ENCODE peak calls at places on chromosomes 3 and 15, in six cellular contexts. M, D, V, A, S and Y are unnamed samples.

GRCh38 chr3:66490214-66490613 is 10.6 kb downstream of the LRIG1 start:
- DNase-seq in M (no peak), D (no peak), V (peak), A (no peak), S (no peak), Y (no peak)

GRCh38 chr3:72951259-72951722 is 45.3 kb upstream of the PPP4R2 start:
- DNase-seq in M (no peak), D (no peak), V (no peak), A (no peak), S (no peak), Y (no peak)

GRCh38 chr3:4220050-4220449 is 83.1 kb upstream of the SETMAR start:
- DNase-seq in M (no peak), D (no peak), V (no peak), A (no peak), S (no peak), Y (no peak)

GRCh38 chr3:99823723-99824711 is 6.4 kb downstream of the CMSS1 start:
- DNase-seq in M (no peak), D (no peak), V (no peak), A (no peak), S (no peak), Y (no peak)

GRCh38 chr3:103712320-103713008 is 1277.6 kb downstream of the ZPLD1 start:
- DNase-seq in M (no peak), D (no peak), V (peak), A (no peak), S (no peak), Y (peak)

GRCh38 chr3:127454051-127454450 is 136.5 kb downstream of the TPRA1 start:
- DNase-seq in M (no peak), D (no peak), V (no peak), A (no peak), S (no peak), Y (no peak)

GRCh38 chr3:69665026-69665739 is 74.1 kb upstream of the MITF start:
- DNase-seq in M (peak), D (no peak), V (no peak), A (no peak), S (no peak), Y (peak)

GRCh38 chr3:97863025-97863424 is 41.2 kb downstream of the CRYBG3 start:
- DNase-seq in M (no peak), D (no peak), V (no peak), A (no peak), S (no peak), Y (no peak)

GRCh38 chr3:144187531-144188230 is 216.1 kb downstream of the DIPK2A start:
- DNase-seq in M (no peak), D (peak), V (peak), A (peak), S (no peak), Y (no peak)

GRCh38 chr15:76293361-76293760 is 17.9 kb downstream of the ETFA start:
- DNase-seq in M (no peak), D (no peak), V (no peak), A (no peak), S (no peak), Y (no peak)

GRCh38 chr3:48016336-48016973 is at the start of gene MAP4:
- DNase-seq in M (no peak), D (no peak), V (no peak), A (no peak), S (no peak), Y (peak)

GRCh38 chr3:131622726-131623125 is 120.0 kb upstream of the MRPL3 start:
- DNase-seq in M (no peak), D (no peak), V (no peak), A (no peak), S (no peak), Y (no peak)

GRCh38 chr3:16550305-16550675 is 36.8 kb upstream of the RFTN1 start:
- DNase-seq in M (peak), D (no peak), V (no peak), A (no peak), S (no peak), Y (no peak)

GRCh38 chr3:180594631-180595348 is 7.2 kb upstream of the TTC14 start:
- DNase-seq in M (no peak), D (peak), V (peak), A (peak), S (no peak), Y (no peak)

GRCh38 chr3:57729339-57730039 is 26.6 kb upstream of the SLMAP start:
- DNase-seq in M (no peak), D (no peak), V (no peak), A (peak), S (no peak), Y (no peak)

GRCh38 chr3:156382458-156383346 is 172.2 kb downstream of the SSR3 start:
- DNase-seq in M (peak), D (peak), V (peak), A (no peak), S (no peak), Y (peak)

GRCh38 chr3:49873623-49874022 is 3.9 kb upstream of the CAMKV start:
- DNase-seq in M (no peak), D (no peak), V (no peak), A (no peak), S (no peak), Y (no peak)

GRCh38 chr3:51389423-51390183 is 1.5 kb upstream of the RBM15B start:
- DNase-seq in M (peak), D (no peak), V (peak), A (no peak), S (peak), Y (peak)

GRCh38 chr15:40344631-40345120 is 3.9 kb upstream of the CCDC9B start:
- DNase-seq in M (peak), D (peak), V (peak), A (no peak), S (peak), Y (peak)

GRCh38 chr3:123618768-123619484 is 34.1 kb upstream of the HACD2 start:
- DNase-seq in M (peak), D (peak), V (no peak), A (peak), S (no peak), Y (no peak)

GRCh38 chr3:177979684-177980083 is 556.6 kb upstream of the KCNMB2 start:
- DNase-seq in M (no peak), D (no peak), V (no peak), A (no peak), S (no peak), Y (no peak)

GRCh38 chr15:59879506-59879905 is 124.6 kb upstream of the FOXB1 start:
- DNase-seq in M (no peak), D (peak), V (no peak), A (peak), S (no peak), Y (peak)

GRCh38 chr15:62453356-62453755 is 288.3 kb upstream of the C2CD4B start:
- DNase-seq in M (no peak), D (no peak), V (peak), A (no peak), S (no peak), Y (no peak)

GRCh38 chr3:194386066-194386465 is 13.0 kb downstream of the GP5 start:
- DNase-seq in M (no peak), D (no peak), V (no peak), A (no peak), S (no peak), Y (no peak)

GRCh38 chr15:88238618-88239430 is 17.7 kb downstream of the NTRK3 start:
- DNase-seq in M (peak), D (no peak), V (no peak), A (peak), S (no peak), Y (peak)

GRCh38 chr15:48963524-48964113 is at the start of gene SHC4:
- DNase-seq in M (peak), D (peak), V (peak), A (no peak), S (no peak), Y (peak)

GRCh38 chr15:41999290-42000285 is 21.3 kb downstream of the PLA2G4E start:
- DNase-seq in M (no peak), D (no peak), V (no peak), A (no peak), S (no peak), Y (no peak)

GRCh38 chr3:12046406-12046805 is 42.2 kb downstream of the SYN2 start:
- DNase-seq in M (no peak), D (peak), V (no peak), A (no peak), S (no peak), Y (no peak)

GRCh38 chr3:105359098-105359762 is 7.5 kb upstream of the ALCAM start:
- DNase-seq in M (no peak), D (peak), V (no peak), A (no peak), S (no peak), Y (peak)

GRCh38 chr15:76333720-76334437 is 2.7 kb upstream of the ISL2 start:
- DNase-seq in M (no peak), D (peak), V (no peak), A (no peak), S (no peak), Y (no peak)

GRCh38 chr3:123085293-123085949 is 18.6 kb downstream of the PDIA5 start:
- DNase-seq in M (no peak), D (no peak), V (no peak), A (no peak), S (no peak), Y (no peak)

GRCh38 chr15:64883997-64884511 is 27.6 kb upstream of the ANKDD1A start:
- DNase-seq in M (peak), D (peak), V (no peak), A (peak), S (peak), Y (peak)

GRCh38 chr3:170007031-170007663 is 30.6 kb upstream of the GPR160 start:
- DNase-seq in M (peak), D (peak), V (peak), A (peak), S (peak), Y (peak)

GRCh38 chr3:57746156-57747125 is 9.7 kb upstream of the SLMAP start:
- DNase-seq in M (no peak), D (no peak), V (no peak), A (no peak), S (no peak), Y (no peak)

GRCh38 chr15:40338921-40339620 is 1.7 kb downstream of the CCDC9B start:
- DNase-seq in M (peak), D (peak), V (no peak), A (peak), S (no peak), Y (peak)

GRCh38 chr3:4780545-4780957 is 198.7 kb upstream of the BHLHE40 start:
- DNase-seq in M (no peak), D (no peak), V (no peak), A (no peak), S (no peak), Y (no peak)

GRCh38 chr15:88493811-88494210 is 26.3 kb downstream of the MRPS11 start:
- DNase-seq in M (no peak), D (no peak), V (no peak), A (no peak), S (no peak), Y (no peak)

GRCh38 chr3:18086078-18086477 is 339.1 kb downstream of the SATB1 start:
- DNase-seq in M (no peak), D (no peak), V (no peak), A (no peak), S (no peak), Y (no peak)

GRCh38 chr15:89740137-89740536 is 10.9 kb downstream of the MESP1 start:
- DNase-seq in M (peak), D (peak), V (peak), A (no peak), S (peak), Y (peak)

GRCh38 chr15:31440754-31441298 is 114.2 kb downstream of the KLF13 start:
- DNase-seq in M (peak), D (peak), V (no peak), A (no peak), S (peak), Y (no peak)
- H3K4me3 ChIP-seq in M (peak), D (peak), V (no peak), A (peak), S (peak), Y (peak)

GRCh38 chr3:71454513-71455423 is 128.8 kb downstream of the FOXP1 start:
- DNase-seq in M (no peak), D (no peak), V (no peak), A (no peak), S (no peak), Y (no peak)
- H3K4me3 ChIP-seq in M (no peak), D (no peak), V (no peak), A (no peak), S (peak), Y (no peak)

GRCh38 chr3:157500232-157500631 is 3.0 kb downstream of the VEPH1 start:
- DNase-seq in M (no peak), D (no peak), V (no peak), A (no peak), S (no peak), Y (no peak)

GRCh38 chr3:157498374-157498773 is 4.8 kb downstream of the VEPH1 start:
- DNase-seq in M (no peak), D (no peak), V (no peak), A (no peak), S (no peak), Y (no peak)

GRCh38 chr3:157501863-157502262 is 1.4 kb downstream of the VEPH1 start:
- DNase-seq in M (no peak), D (no peak), V (no peak), A (no peak), S (no peak), Y (no peak)

GRCh38 chr3:157495846-157496245 is 7.4 kb downstream of the VEPH1 start:
- DNase-seq in M (no peak), D (no peak), V (no peak), A (no peak), S (no peak), Y (no peak)

DNA sequence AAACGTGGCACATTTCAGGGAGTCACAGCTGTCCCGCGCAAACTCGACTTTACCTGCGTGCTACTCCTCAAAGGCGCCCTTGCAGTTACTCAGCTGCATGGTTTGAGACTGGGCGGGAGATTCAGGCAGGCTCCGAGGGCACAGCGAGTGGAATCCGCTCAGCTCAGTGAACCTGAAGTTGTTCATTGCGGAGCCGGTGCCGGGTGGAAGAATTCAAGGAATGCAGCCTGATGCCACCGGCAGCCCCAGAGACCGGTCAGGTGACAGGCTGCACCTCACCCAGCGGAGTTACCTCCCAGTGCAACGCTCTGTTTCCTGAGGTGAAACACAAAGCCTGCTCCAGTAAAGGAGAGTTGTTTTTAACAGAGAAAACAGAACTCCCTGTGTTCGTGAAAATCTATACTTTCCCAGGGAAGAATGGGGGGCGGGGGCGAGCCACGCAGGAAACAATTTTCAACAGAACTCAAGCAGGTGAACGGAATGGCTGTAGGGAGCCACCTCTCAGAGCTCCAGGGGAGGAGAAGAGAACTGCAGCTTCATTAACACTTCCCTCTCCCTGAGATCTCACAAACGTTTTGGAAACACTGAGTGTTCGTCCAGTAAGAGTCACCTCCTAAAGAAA is 3.8 kb downstream of the VEPH1 start:
- DNase-seq in M (peak), D (no peak), V (peak), A (no peak), S (no peak), Y (peak)
- H3K4me3 ChIP-seq in M (no peak), D (peak), V (peak), A (peak), S (no peak), Y (peak)

GRCh38 chr3:191362524-191363090 is 32.3 kb upstream of the UTS2B start:
- DNase-seq in M (no peak), D (no peak), V (no peak), A (no peak), S (no peak), Y (no peak)
- H3K4me3 ChIP-seq in M (no peak), D (no peak), V (no peak), A (no peak), S (no peak), Y (no peak)

DNA sequence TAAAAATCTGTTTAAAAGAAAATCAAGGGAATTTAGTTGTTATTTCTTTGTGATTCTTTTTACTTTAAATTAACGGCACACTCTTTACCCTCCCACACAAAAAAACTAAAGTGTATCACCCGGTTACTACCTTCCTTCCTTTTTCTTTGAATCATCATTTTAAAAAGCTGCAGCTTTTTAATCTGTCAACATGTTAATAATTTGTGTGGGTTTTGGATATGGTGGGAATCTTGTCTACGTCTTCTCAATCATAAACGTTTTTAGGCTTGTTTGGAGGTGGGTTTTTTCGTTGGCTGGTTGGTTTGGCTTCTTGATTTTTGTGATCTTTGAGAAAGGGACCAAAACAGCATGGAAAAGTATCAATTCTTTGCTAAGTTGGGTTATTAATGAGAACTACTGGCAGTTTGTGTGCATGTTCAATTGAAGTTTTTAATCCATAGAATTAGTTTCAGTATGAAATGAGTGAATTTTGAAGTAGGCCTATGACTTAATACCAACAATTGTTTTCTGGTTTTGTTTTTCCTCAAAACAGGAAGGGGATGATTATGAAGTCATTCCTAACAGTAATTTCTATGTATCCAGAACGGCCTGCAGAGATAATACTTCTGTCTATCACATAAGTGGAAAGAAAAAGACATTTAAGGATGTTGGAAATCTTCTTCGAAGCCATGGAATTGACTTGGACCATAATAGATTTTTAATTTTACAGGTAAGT is 4.5 kb downstream of the SMC4 start:
- DNase-seq in M (no peak), D (no peak), V (peak), A (no peak), S (no peak), Y (no peak)
- H3K4me3 ChIP-seq in M (no peak), D (peak), V (peak), A (peak), S (peak), Y (no peak)

DNA sequence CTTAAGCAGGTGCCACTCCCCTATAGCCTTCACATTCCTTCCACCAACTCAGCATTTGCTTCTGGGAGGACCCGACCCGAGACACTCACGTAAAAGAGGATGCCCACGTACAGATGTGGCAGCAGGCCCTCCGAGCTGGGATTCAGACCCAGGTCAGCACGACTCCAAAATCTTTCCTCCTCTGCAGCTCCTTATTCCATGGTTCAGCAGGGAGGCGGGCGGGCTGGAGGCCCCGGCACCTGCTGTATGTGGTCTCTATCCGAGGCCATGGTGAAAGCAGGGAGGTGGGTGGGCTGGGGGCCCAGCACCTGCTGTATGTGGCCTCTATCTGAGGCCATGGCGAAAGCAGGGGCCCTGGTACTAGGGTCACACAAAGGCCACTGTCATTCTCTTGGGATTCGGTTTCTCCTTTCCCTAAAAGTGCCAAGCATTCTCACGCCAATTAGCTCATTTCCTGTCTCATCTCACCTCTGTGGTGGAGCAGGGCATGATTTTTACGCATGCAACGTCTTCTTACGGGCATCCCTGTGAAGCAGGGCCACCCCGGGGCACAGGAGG is 5.9 kb upstream of the MUC4 start:
- DNase-seq in M (no peak), D (no peak), V (no peak), A (no peak), S (no peak), Y (no peak)
- H3K4me3 ChIP-seq in M (no peak), D (no peak), V (no peak), A (no peak), S (no peak), Y (no peak)

GRCh38 chr15:79197285-79197684 is 85.2 kb upstream of the ANKRD34C start:
- DNase-seq in M (no peak), D (no peak), V (no peak), A (no peak), S (no peak), Y (no peak)
- H3K4me3 ChIP-seq in M (no peak), D (no peak), V (no peak), A (no peak), S (no peak), Y (no peak)

GRCh38 chr15:85120351-85121113 is 138.9 kb downstream of the PDE8A start:
- DNase-seq in M (no peak), D (no peak), V (no peak), A (no peak), S (no peak), Y (no peak)
- H3K4me3 ChIP-seq in M (no peak), D (no peak), V (no peak), A (no peak), S (no peak), Y (no peak)